ENCODE peak calls at places on chromosomes 5 and 9, in nine cellular contexts. D, K, R, E, W, Y, F, B and N are unnamed samples. For H3K4me1, the result is how much of the 10 kb centered on the place peaks cover.

GRCh38 chr5:173047838-173048105 is 8.4 kb upstream of the CREBRF start:
- DNase-seq in Y (no peak), F (no peak), K (no peak), E (no peak), W (no peak), R (no peak), B (no peak), D (no peak), N (no peak)

GRCh38 chr5:5141625-5142527 is 1.7 kb downstream of the ADAMTS16 start:
- DNase-seq in W (no peak), E (peak), D (peak), Y (peak), F (peak), R (no peak), B (no peak), K (peak), N (peak)

GRCh38 chr5:17113174-17113941 is 104.1 kb upstream of the BASP1 start:
- DNase-seq in F (no peak), B (no peak), W (no peak), K (no peak), R (no peak), E (no peak), Y (peak), D (no peak), N (no peak)

GRCh38 chr9:14203366-14204056 is 110.4 kb downstream of the NFIB start:
- DNase-seq in D (peak), B (no peak), W (no peak), F (no peak), Y (no peak), K (peak), E (peak), R (peak), N (peak)

GRCh38 chr5:89315194-89315593 is 432.2 kb upstream of the MEF2C start:
- DNase-seq in B (no peak), E (peak), D (no peak), K (peak), Y (no peak), W (no peak), R (no peak), F (no peak), N (peak)

GRCh38 chr5:1557114-1557873 is 33.5 kb upstream of the LPCAT1 start:
- DNase-seq in K (no peak), W (no peak), E (no peak), Y (no peak), B (no peak), D (no peak), F (no peak), R (no peak), N (no peak)

GRCh38 chr9:123364241-123364824 is 8.3 kb downstream of the CRB2 start:
- DNase-seq in R (no peak), B (no peak), F (no peak), Y (no peak), K (no peak), E (no peak), W (no peak), D (no peak), N (no peak)

GRCh38 chr5:29614202-29614601 is 1579.3 kb upstream of the CDH6 start:
- DNase-seq in R (no peak), W (no peak), Y (no peak), D (no peak), E (no peak), B (no peak), K (no peak), F (no peak), N (no peak)

GRCh38 chr9:126690431-126691051 is 76.8 kb downstream of the LMX1B start:
- DNase-seq in R (no peak), B (peak), K (peak), D (peak), F (peak), Y (peak), W (no peak), E (peak), N (peak)

GRCh38 chr9:444528-444927 is 229.9 kb downstream of the DOCK8 start:
- DNase-seq in D (no peak), K (no peak), Y (no peak), W (no peak), B (no peak), R (no peak), F (no peak), E (no peak), N (no peak)

GRCh38 chr5:142063376-142063775 is 45.2 kb upstream of the NDFIP1 start:
- DNase-seq in F (no peak), Y (no peak), W (no peak), D (no peak), K (no peak), B (no peak), R (no peak), E (no peak), N (no peak)

GRCh38 chr9:1383823-1384580 is 333.8 kb downstream of the DMRT2 start:
- DNase-seq in D (no peak), Y (no peak), E (no peak), B (no peak), W (no peak), K (no peak), F (no peak), R (no peak), N (no peak)

GRCh38 chr5:14676320-14676719 is 11.8 kb downstream of the OTULIN start:
- DNase-seq in E (peak), R (no peak), W (no peak), D (peak), Y (no peak), B (no peak), F (no peak), K (no peak), N (no peak)

GRCh38 chr9:114093761-114094505 is 5.2 kb downstream of the KIF12 start:
- DNase-seq in B (peak), K (no peak), D (no peak), E (no peak), F (no peak), R (no peak), Y (no peak), W (no peak), N (no peak)

GRCh38 chr9:89564257-89564878 is 40.4 kb upstream of the GADD45G start:
- DNase-seq in D (no peak), B (peak), Y (peak), K (no peak), W (no peak), R (no peak), F (peak), E (no peak), N (no peak)

GRCh38 chr9:64061013-64061627 is 1223.9 kb downstream of the FOXD4L5 start:
- DNase-seq in W (no peak), Y (no peak), E (no peak), K (no peak), R (no peak), F (no peak), B (no peak), D (no peak), N (no peak)

GRCh38 chr5:134541736-134542376 is 16.4 kb downstream of the JADE2 start:
- DNase-seq in D (peak), E (peak), K (no peak), W (no peak), R (no peak), B (no peak), F (no peak), Y (no peak), N (peak)

GRCh38 chr5:65203746-65204145 is 278.0 kb downstream of the ADAMTS6 start:
- DNase-seq in E (no peak), D (no peak), F (no peak), Y (no peak), W (no peak), R (no peak), B (no peak), K (no peak), N (no peak)

GRCh38 chr9:114327749-114328148 is 1.9 kb upstream of the ORM2 start:
- DNase-seq in F (no peak), E (no peak), Y (no peak), R (no peak), B (no peak), D (no peak), W (no peak), K (no peak), N (no peak)

GRCh38 chr9:3758816-3759576 is 233.2 kb upstream of the RFX3 start:
- DNase-seq in F (no peak), W (no peak), E (no peak), K (no peak), D (no peak), R (no peak), Y (no peak), B (no peak), N (no peak)

GRCh38 chr5:17056056-17056690 is 120.1 kb upstream of the MYO10 start:
- DNase-seq in K (peak), D (no peak), B (no peak), R (no peak), F (no peak), Y (peak), E (peak), W (no peak), N (no peak)

GRCh38 chr9:97293207-97293721 is 14.2 kb upstream of the CCDC180 start:
- DNase-seq in E (peak), W (no peak), K (no peak), R (no peak), B (peak), D (no peak), Y (no peak), F (no peak), N (peak)

GRCh38 chr5:62577488-62577887 is 1.1 kb upstream of the LRRC70 start:
- DNase-seq in K (no peak), Y (no peak), R (no peak), W (no peak), F (no peak), E (no peak), D (no peak), B (no peak), N (no peak)

GRCh38 chr5:34685485-34686197 is 29.5 kb downstream of the RAI14 start:
- DNase-seq in E (no peak), D (no peak), W (no peak), B (no peak), F (no peak), Y (peak), R (no peak), K (no peak), N (no peak)

GRCh38 chr9:96241391-96241809 is 60.6 kb downstream of the HSD17B3 start:
- DNase-seq in R (no peak), B (no peak), D (no peak), E (no peak), Y (no peak), K (peak), F (peak), W (peak), N (no peak)

GRCh38 chr9:120490888-120491595 is 88.9 kb downstream of the CDK5RAP2 start:
- DNase-seq in F (no peak), Y (no peak), D (no peak), R (no peak), E (no peak), K (no peak), W (no peak), B (no peak), N (no peak)

GRCh38 chr5:59142138-59142537 is 559.3 kb downstream of the RAB3C start:
- DNase-seq in Y (no peak), W (no peak), E (no peak), F (no peak), K (no peak), B (no peak), D (no peak), R (no peak), N (no peak)

GRCh38 chr5:111782171-111782570 is 25.2 kb upstream of the NREP start:
- DNase-seq in Y (no peak), E (no peak), R (no peak), B (no peak), F (no peak), W (no peak), D (no peak), K (no peak), N (no peak)

GRCh38 chr9:37220971-37221370 is 100.6 kb downstream of the ZCCHC7 start:
- DNase-seq in K (no peak), D (no peak), Y (no peak), F (no peak), E (no peak), B (no peak), R (no peak), W (no peak), N (no peak)

GRCh38 chr9:77166193-77166592 is 11.1 kb upstream of the VPS13A start:
- DNase-seq in B (no peak), R (no peak), K (no peak), F (no peak), E (no peak), W (no peak), D (no peak), Y (no peak), N (no peak)

GRCh38 chr9:14661421-14662059 is 31.7 kb downstream of the ZDHHC21 start:
- DNase-seq in D (no peak), W (no peak), E (no peak), K (no peak), Y (peak), R (no peak), F (no peak), B (no peak), N (no peak)

GRCh38 chr5:113295111-113295539 is 139.7 kb downstream of the TSSK1B start:
- DNase-seq in K (no peak), D (no peak), B (no peak), F (no peak), R (no peak), Y (no peak), E (no peak), W (no peak), N (no peak)

GRCh38 chr9:104075801-104076753 is 18.0 kb upstream of the SMC2 start:
- DNase-seq in W (no peak), R (no peak), F (no peak), K (no peak), Y (no peak), E (no peak), D (no peak), B (no peak), N (no peak)

GRCh38 chr5:40475546-40475945 is 204.2 kb upstream of the PTGER4 start:
- DNase-seq in K (no peak), D (no peak), Y (no peak), F (no peak), E (no peak), B (no peak), W (no peak), R (no peak), N (no peak)

GRCh38 chr9:94798201-94798600 is 71.7 kb downstream of the AOPEP start:
- DNase-seq in K (no peak), F (no peak), E (no peak), R (no peak), D (no peak), W (no peak), B (no peak), Y (no peak), N (no peak)

GRCh38 chr5:118042076-118042475 is 946.3 kb downstream of the DTWD2 start:
- DNase-seq in D (no peak), E (no peak), W (no peak), K (no peak), B (no peak), R (no peak), Y (no peak), F (no peak), N (no peak)

GRCh38 chr5:33379757-33380156 is 61.0 kb upstream of the TARS1 start:
- DNase-seq in E (no peak), D (no peak), K (no peak), F (peak), Y (peak), W (no peak), R (no peak), B (no peak), N (peak)

GRCh38 chr9:87372401-87372851 is 125.2 kb upstream of the DAPK1 start:
- DNase-seq in K (no peak), W (no peak), F (no peak), E (peak), B (no peak), R (no peak), D (no peak), Y (peak), N (no peak)

GRCh38 chr9:111559000-111559610 is 34.1 kb downstream of the ZNF483 start:
- DNase-seq in D (no peak), F (no peak), B (no peak), E (no peak), R (no peak), K (no peak), Y (peak), W (no peak), N (no peak)

DNA sequence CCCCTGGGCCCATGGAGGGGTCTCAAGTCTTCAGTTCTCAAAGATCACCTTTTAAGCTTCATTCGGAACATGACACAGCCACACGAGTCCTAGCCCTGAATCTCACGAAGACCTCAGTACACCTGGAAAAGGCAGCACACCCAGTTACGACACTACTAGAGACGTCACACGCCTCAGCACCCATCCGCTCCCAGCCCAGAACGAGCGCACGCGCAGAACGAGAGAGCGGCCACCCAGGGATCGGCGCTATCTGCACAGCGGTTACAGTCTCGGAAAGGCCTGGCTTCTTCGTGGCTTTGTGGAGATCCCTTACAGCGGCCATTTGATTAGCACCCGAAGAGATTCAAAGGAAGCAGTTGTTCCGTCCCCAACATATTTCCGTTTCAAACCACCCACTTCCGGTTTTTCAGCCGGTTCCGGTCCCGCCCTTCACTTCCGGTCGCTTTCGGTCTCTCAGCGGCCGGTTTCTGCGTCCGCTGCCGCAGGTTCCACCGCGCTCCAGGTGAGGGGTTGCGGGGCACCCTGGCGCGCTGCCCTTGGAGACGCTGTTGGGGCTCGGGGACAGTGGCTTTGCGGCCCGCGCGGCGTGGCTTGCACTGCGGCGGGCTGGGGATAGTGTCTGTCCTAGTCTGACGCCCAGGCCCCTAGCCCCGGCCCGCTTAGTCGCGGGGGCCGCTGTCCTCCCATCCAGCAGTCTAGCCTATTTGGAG is at the start of gene UBLCP1:
- DNase-seq in R (peak), B (peak), K (peak), E (peak), D (peak), W (peak), Y (peak), F (peak), N (peak)
- TF ChIP-seq POLR2A in R (peak), B (no peak), K (peak), E (peak), D (no peak), W (no peak), Y (peak), F (peak), N (no peak)

GRCh38 chr5:77986261-77986660 is 210.1 kb upstream of the TBCA start:
- DNase-seq in W (no peak), Y (no peak), K (no peak), R (no peak), E (no peak), D (no peak), F (no peak), B (no peak), N (no peak)

GRCh38 chr5:77985247-77985646 is 209.1 kb upstream of the TBCA start:
- DNase-seq in Y (no peak), D (no peak), B (no peak), F (no peak), K (no peak), W (no peak), E (no peak), R (no peak), N (no peak)

GRCh38 chr5:77984587-77984986 is 208.4 kb upstream of the TBCA start:
- DNase-seq in E (no peak), Y (no peak), W (no peak), F (no peak), D (no peak), K (no peak), B (no peak), R (peak), N (peak)

GRCh38 chr5:77987331-77987730 is 211.2 kb upstream of the TBCA start:
- DNase-seq in D (no peak), B (no peak), F (no peak), W (no peak), R (no peak), K (no peak), Y (no peak), E (no peak), N (no peak)

DNA sequence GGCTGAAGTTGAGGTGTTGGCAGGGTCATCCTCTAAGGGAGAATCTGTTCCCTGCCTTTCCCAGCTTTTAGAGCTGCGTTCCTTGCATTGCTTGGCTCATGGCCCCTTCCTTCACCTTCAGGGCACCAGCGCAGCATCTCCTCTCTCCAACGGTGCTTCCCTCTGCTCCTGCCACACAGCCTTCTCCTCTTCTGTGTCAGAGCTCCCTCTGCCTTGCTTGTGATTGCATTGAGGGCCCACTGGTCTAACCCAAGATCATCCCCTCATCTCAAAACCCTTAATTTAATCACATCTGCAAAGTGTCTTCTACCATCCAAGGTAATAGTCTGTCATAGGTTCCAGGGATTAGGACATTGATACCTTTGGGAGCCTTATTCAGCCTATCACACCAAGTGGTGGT is 205.7 kb upstream of the TBCA start:
- DNase-seq in D (no peak), R (no peak), E (no peak), Y (peak), W (no peak), B (no peak), F (no peak), K (no peak), N (no peak)
- TF ChIP-seq CTCF in D (no peak), R (no peak), E (no peak), Y (peak), W (no peak), B (no peak), F (no peak), K (no peak), N (no peak)

GRCh38 chr9:21096901-21097255 is 19.1 kb upstream of the IFNB1 start:
- DNase-seq in F (no peak), R (no peak), Y (no peak), E (no peak), D (no peak), W (no peak), B (no peak), K (no peak), N (no peak)
- H3K4me1 ChIP-seq in F (under half), R (under half), Y (under half), E (under half), D (under half), W (under half), B (under half), K (under half), N (under half)

GRCh38 chr9:133993635-133994253 is 1.6 kb upstream of the VAV2 start:
- DNase-seq in F (no peak), W (no peak), R (peak), D (no peak), B (no peak), K (no peak), E (no peak), Y (no peak), N (no peak)

GRCh38 chr9:133991211-133991921 is 758 bp downstream of the VAV2 start:
- DNase-seq in R (peak), W (no peak), F (no peak), D (no peak), B (peak), E (no peak), Y (no peak), K (no peak), N (no peak)

GRCh38 chr9:133992780-133993634 is 883 bp upstream of the VAV2 start:
- DNase-seq in Y (peak), F (peak), W (peak), K (peak), D (peak), B (peak), E (peak), R (peak), N (peak)

GRCh38 chr9:133990366-133991210 is 1.5 kb downstream of the VAV2 start:
- DNase-seq in K (no peak), E (peak), W (no peak), Y (peak), R (peak), D (peak), F (peak), B (peak), N (no peak)

DNA sequence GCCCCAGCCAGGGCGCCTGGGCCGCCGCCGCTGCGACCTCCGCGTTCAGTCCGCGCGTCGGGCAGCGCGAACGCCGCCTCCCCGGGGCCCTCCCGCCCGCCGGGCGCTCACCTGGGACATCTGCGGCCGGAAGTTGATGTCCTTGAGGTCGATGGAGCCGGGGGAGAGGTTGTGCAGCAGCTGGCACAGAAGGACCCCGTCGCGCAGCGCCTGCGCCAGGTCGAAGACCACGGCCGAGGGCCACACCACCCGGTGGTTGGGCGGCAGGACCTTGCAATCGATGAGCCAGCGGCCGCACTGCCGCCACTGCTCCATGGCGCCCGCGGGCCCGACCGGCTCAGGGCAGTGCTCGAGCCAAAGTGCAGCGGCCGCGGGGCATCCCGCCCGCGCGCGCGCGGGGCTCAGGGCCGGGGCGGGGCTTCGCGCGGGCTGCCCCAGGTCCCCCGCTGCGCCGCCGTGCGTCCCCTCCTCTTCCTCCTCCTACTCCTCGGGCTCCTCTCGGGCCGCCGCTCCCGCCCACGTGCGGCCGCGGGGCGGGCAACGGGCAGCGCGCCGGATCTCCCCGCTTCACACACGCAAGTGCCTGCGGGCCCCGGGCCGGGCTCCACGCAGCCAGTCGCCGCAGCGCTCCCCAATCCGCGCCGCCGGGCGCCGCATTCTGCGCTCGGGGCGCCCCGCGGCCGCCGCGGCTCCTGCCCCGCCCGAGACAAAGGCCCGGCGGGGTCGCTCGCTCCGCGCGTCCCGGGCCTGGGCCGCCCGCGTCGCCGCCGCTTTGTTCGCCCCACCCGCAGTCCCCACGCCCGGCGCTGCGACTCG is at the start of gene VAV2:
- DNase-seq in K (peak), Y (peak), W (no peak), B (peak), F (peak), E (peak), R (peak), D (peak), N (peak)
- TF ChIP-seq POLR2A in K (no peak), Y (peak), W (no peak), B (no peak), F (peak), E (peak), R (no peak), D (no peak), N (no peak)